ENCODE peak calls at places on chromosomes 7 and 10, in six cellular contexts. One of them, this sample, is unnamed.

GRCh38 chr7:33781796-33782195 is 123.5 kb upstream of the BMPER start:
- DNase-seq in naive B cell: no peak
- DNase-seq in sciatic nerve: no peak
- DNase-seq in AG20443: no peak
- DNase-seq in activated T-helper 9 cell treated with anti-CD3 and anti-CD28 coated beads, Interleukin-2, amount 50 U/mL, for 16 hours: no peak
- DNase-seq in ureter: no peak
- DNase-seq in this sample: no peak

GRCh38 chr10:121627810-121628209 is 29.6 kb upstream of the FGFR2 start:
- DNase-seq in sciatic nerve: no peak
- DNase-seq in naive B cell: no peak
- DNase-seq in AG20443: no peak
- DNase-seq in activated T-helper 9 cell treated with anti-CD3 and anti-CD28 coated beads, Interleukin-2, amount 50 U/mL, for 16 hours: no peak
- DNase-seq in ureter: peak
- DNase-seq in this sample: no peak

GRCh38 chr7:93228302-93228701 is 2.0 kb upstream of the HEPACAM2 start:
- DNase-seq in sciatic nerve: no peak
- DNase-seq in ureter: no peak
- DNase-seq in naive B cell: peak
- DNase-seq in AG20443: peak
- DNase-seq in activated T-helper 9 cell treated with anti-CD3 and anti-CD28 coated beads, Interleukin-2, amount 50 U/mL, for 16 hours: no peak
- DNase-seq in this sample: no peak

GRCh38 chr7:155299539-155300202 is 2.0 kb downstream of the INSIG1 start:
- DNase-seq in AG20443: no peak
- DNase-seq in ureter: no peak
- DNase-seq in naive B cell: no peak
- DNase-seq in activated T-helper 9 cell treated with anti-CD3 and anti-CD28 coated beads, Interleukin-2, amount 50 U/mL, for 16 hours: no peak
- DNase-seq in sciatic nerve: no peak
- DNase-seq in this sample: no peak

GRCh38 chr7:127770870-127771269 is 118.9 kb downstream of the SND1 start:
- DNase-seq in sciatic nerve: no peak
- DNase-seq in activated T-helper 9 cell treated with anti-CD3 and anti-CD28 coated beads, Interleukin-2, amount 50 U/mL, for 16 hours: no peak
- DNase-seq in AG20443: peak
- DNase-seq in naive B cell: no peak
- DNase-seq in ureter: no peak
- DNase-seq in this sample: no peak

GRCh38 chr7:77569514-77570232 is 32.6 kb downstream of the PTPN12 start:
- DNase-seq in sciatic nerve: no peak
- DNase-seq in naive B cell: no peak
- DNase-seq in ureter: no peak
- DNase-seq in AG20443: no peak
- DNase-seq in activated T-helper 9 cell treated with anti-CD3 and anti-CD28 coated beads, Interleukin-2, amount 50 U/mL, for 16 hours: no peak
- DNase-seq in this sample: no peak

GRCh38 chr10:33134011-33134751 is 176.2 kb upstream of the ITGB1 start:
- DNase-seq in ureter: peak
- DNase-seq in naive B cell: no peak
- DNase-seq in AG20443: peak
- DNase-seq in sciatic nerve: no peak
- DNase-seq in activated T-helper 9 cell treated with anti-CD3 and anti-CD28 coated beads, Interleukin-2, amount 50 U/mL, for 16 hours: peak
- DNase-seq in this sample: peak

GRCh38 chr10:77898323-77899079 is 28.1 kb downstream of the DLG5 start:
- DNase-seq in activated T-helper 9 cell treated with anti-CD3 and anti-CD28 coated beads, Interleukin-2, amount 50 U/mL, for 16 hours: no peak
- DNase-seq in naive B cell: no peak
- DNase-seq in sciatic nerve: no peak
- DNase-seq in ureter: peak
- DNase-seq in AG20443: no peak
- DNase-seq in this sample: peak

GRCh38 chr7:875476-876076 is 778 bp upstream of the GET4 start:
- DNase-seq in sciatic nerve: peak
- DNase-seq in AG20443: no peak
- DNase-seq in activated T-helper 9 cell treated with anti-CD3 and anti-CD28 coated beads, Interleukin-2, amount 50 U/mL, for 16 hours: no peak
- DNase-seq in ureter: no peak
- DNase-seq in naive B cell: no peak
- DNase-seq in this sample: no peak

GRCh38 chr7:2680792-2681490 is 7.1 kb upstream of the AMZ1 start:
- DNase-seq in AG20443: peak
- DNase-seq in activated T-helper 9 cell treated with anti-CD3 and anti-CD28 coated beads, Interleukin-2, amount 50 U/mL, for 16 hours: peak
- DNase-seq in ureter: peak
- DNase-seq in naive B cell: peak
- DNase-seq in sciatic nerve: peak
- DNase-seq in this sample: no peak

GRCh38 chr7:44313621-44314031 is 11.8 kb downstream of the CAMK2B start:
- DNase-seq in activated T-helper 9 cell treated with anti-CD3 and anti-CD28 coated beads, Interleukin-2, amount 50 U/mL, for 16 hours: no peak
- DNase-seq in AG20443: no peak
- DNase-seq in sciatic nerve: no peak
- DNase-seq in naive B cell: no peak
- DNase-seq in ureter: no peak
- DNase-seq in this sample: no peak

This sample was measured in vagina.